ENCODE peak calls at places on chromosomes 1 and 21, in nine cellular contexts. S, I, P, F, J, Y, N, V and U are unnamed samples.

GRCh38 chr21:41964171-41964570 is 10.4 kb upstream of the C2CD2 start:
- DNase-seq in S (no peak), I (no peak), P (no peak), F (no peak), J (no peak), Y (no peak), N (no peak), V (no peak), U (no peak)

GRCh38 chr1:247445775-247446364 is 12.0 kb downstream of the OR2B11 start:
- DNase-seq in S (no peak), I (no peak), P (no peak), F (no peak), J (no peak), Y (no peak), N (no peak), V (no peak), U (peak)

GRCh38 chr1:15081088-15081487 is 72.5 kb upstream of the TMEM51 start:
- DNase-seq in S (no peak), I (no peak), P (no peak), F (no peak), J (no peak), Y (no peak), N (no peak), V (no peak), U (no peak)

GRCh38 chr1:225451340-225451739 is 23.5 kb upstream of the LBR start:
- DNase-seq in S (no peak), I (no peak), P (no peak), F (no peak), J (no peak), Y (no peak), N (no peak), V (peak), U (no peak)

GRCh38 chr21:35677298-35677841 is 383.0 kb downstream of the SETD4 start:
- DNase-seq in S (no peak), I (no peak), P (no peak), F (no peak), J (no peak), Y (no peak), N (no peak), V (no peak), U (no peak)

GRCh38 chr1:17569200-17570139 is 30.0 kb downstream of the ARHGEF10L start:
- DNase-seq in S (no peak), I (peak), P (peak), F (no peak), J (peak), Y (peak), N (peak), V (no peak), U (peak)

GRCh38 chr1:234863596-234863995 is 253.6 kb upstream of the IRF2BP2 start:
- DNase-seq in S (no peak), I (no peak), P (no peak), F (no peak), J (peak), Y (peak), N (peak), V (no peak), U (peak)

GRCh38 chr1:14334336-14335176 is 263.9 kb upstream of the KAZN start:
- DNase-seq in S (no peak), I (no peak), P (no peak), F (no peak), J (no peak), Y (no peak), N (no peak), V (no peak), U (no peak)

GRCh38 chr1:980137-980571 is 1.7 kb downstream of the PERM1 start:
- DNase-seq in S (no peak), I (no peak), P (no peak), F (no peak), J (no peak), Y (no peak), N (no peak), V (no peak), U (no peak)

GRCh38 chr1:195054217-195054687 is 1554.0 kb downstream of the KCNT2 start:
- DNase-seq in S (no peak), I (no peak), P (no peak), F (no peak), J (no peak), Y (no peak), N (no peak), V (no peak), U (no peak)

GRCh38 chr1:52368383-52369172 is 2.6 kb upstream of the CC2D1B start:
- DNase-seq in S (peak), I (peak), P (peak), F (peak), J (peak), Y (peak), N (peak), V (peak), U (peak)

GRCh38 chr1:216854836-216855485 is 131.7 kb upstream of the ESRRG start:
- DNase-seq in S (no peak), I (no peak), P (no peak), F (no peak), J (no peak), Y (no peak), N (no peak), V (no peak), U (no peak)

GRCh38 chr1:43525995-43526394 is 4.7 kb upstream of the PTPRF start:
- DNase-seq in S (no peak), I (peak), P (no peak), F (no peak), J (peak), Y (peak), N (no peak), V (no peak), U (no peak)

GRCh38 chr1:89199515-89199914 is 773 bp upstream of the GBP4 start:
- DNase-seq in S (no peak), I (no peak), P (no peak), F (no peak), J (no peak), Y (no peak), N (no peak), V (no peak), U (no peak)

GRCh38 chr1:165143437-165144065 is 213.0 kb downstream of the LMX1A start:
- DNase-seq in S (peak), I (no peak), P (peak), F (no peak), J (peak), Y (no peak), N (no peak), V (no peak), U (no peak)

GRCh38 chr1:88595355-88595754 is 88.7 kb upstream of the PKN2 start:
- DNase-seq in S (no peak), I (peak), P (no peak), F (no peak), J (peak), Y (peak), N (no peak), V (peak), U (no peak)